ENCODE peak calls at places on chromosomes 13 and 19, in seven cellular contexts. G, A, L, T, E, M and J are unnamed samples.

GRCh38 chr19:50358483-50359431 is 6.7 kb downstream of the NAPSA start:
- DNase-seq in G (peak; percentile 48), A (peak; percentile 73), L (peak; percentile 59), T (peak; percentile 81), E (peak; percentile 74), M (peak; percentile 20), J (peak; percentile 33)

GRCh38 chr19:38142176-38143035 is 81.6 kb downstream of the DPF1 start:
- DNase-seq in G (peak; percentile 51), A (peak; percentile 37), L (peak; percentile 70), T (peak; percentile 48), E (peak; percentile 69), M (peak; percentile 28), J (peak; percentile 36)

GRCh38 chr13:38013676-38014075 is 144.1 kb upstream of the TRPC4 start:
- DNase-seq in G (no peak), A (no peak), L (no peak), T (peak; percentile 19), E (no peak), M (no peak), J (no peak)

GRCh38 chr13:58313219-58313618 is 681.7 kb downstream of the PCDH17 start:
- DNase-seq in G (no peak), A (no peak), L (no peak), T (no peak), E (no peak), M (no peak), J (no peak)

GRCh38 chr13:101080616-101081015 is 335.7 kb downstream of the NALCN start:
- DNase-seq in G (no peak), A (no peak), L (no peak), T (no peak), E (no peak), M (no peak), J (no peak)

GRCh38 chr13:29101404-29101803 is 281.3 kb downstream of the MTUS2 start:
- DNase-seq in G (no peak), A (no peak), L (no peak), T (no peak), E (no peak), M (no peak), J (no peak)

GRCh38 chr13:60629158-60629557 is 232.1 kb downstream of the TDRD3 start:
- DNase-seq in G (no peak), A (no peak), L (no peak), T (no peak), E (no peak), M (no peak), J (no peak)

GRCh38 chr19:58044391-58044790 is 10.6 kb downstream of the ZSCAN1 start:
- DNase-seq in G (no peak), A (no peak), L (no peak), T (no peak), E (no peak), M (no peak), J (no peak)

GRCh38 chr13:105773887-105774538 is 761.4 kb downstream of the EFNB2 start:
- DNase-seq in G (peak; percentile 4), A (no peak), L (no peak), T (no peak), E (peak; percentile 0), M (peak; percentile 57), J (peak; percentile 88)

GRCh38 chr13:33058816-33059215 is 42.6 kb downstream of the KL start:
- DNase-seq in G (no peak), A (no peak), L (no peak), T (no peak), E (no peak), M (no peak), J (no peak)

GRCh38 chr19:24065865-24066604 is 21.0 kb upstream of the ZNF254 start:
- DNase-seq in G (no peak), A (no peak), L (no peak), T (no peak), E (no peak), M (no peak), J (no peak)

GRCh38 chr19:30236006-30236405 is 136.2 kb upstream of the ZNF536 start:
- DNase-seq in G (no peak), A (no peak), L (peak; percentile 50), T (no peak), E (no peak), M (no peak), J (no peak)

GRCh38 chr19:17246681-17247425 is 1.1 kb upstream of the NR2F6 start:
- DNase-seq in G (peak; percentile 41), A (no peak), L (peak; percentile 43), T (no peak), E (peak; percentile 41), M (peak; percentile 23), J (peak; percentile 43)

GRCh38 chr13:110403315-110403714 is 96.2 kb downstream of the COL4A2 start:
- DNase-seq in G (no peak), A (no peak), L (no peak), T (no peak), E (peak; percentile 63), M (peak; percentile 84), J (peak; percentile 79)

GRCh38 chr13:49454388-49455015 is 10.4 kb downstream of the SETDB2 start:
- DNase-seq in G (peak; percentile 55), A (no peak), L (no peak), T (peak; percentile 89), E (no peak), M (peak; percentile 88), J (peak; percentile 17)

GRCh38 chr13:88958821-88959220 is 1287.7 kb downstream of the SLITRK5 start:
- DNase-seq in G (no peak), A (no peak), L (no peak), T (no peak), E (no peak), M (no peak), J (peak; percentile 26)

GRCh38 chr13:77779461-77780272 is 82.2 kb downstream of the SLAIN1 start:
- DNase-seq in G (peak; percentile 86), A (peak; percentile 5), L (no peak), T (peak; percentile 63), E (peak; percentile 90), M (peak; percentile 74), J (peak; percentile 77)

GRCh38 chr13:42041684-42042035 is 6.8 kb upstream of the DGKH start:
- DNase-seq in G (peak; percentile 68), A (no peak), L (peak; percentile 33), T (no peak), E (peak; percentile 72), M (peak; percentile 63), J (peak; percentile 74)